ENCODE peak calls at places on chromosomes 11 and 22, in seven cellular contexts. U, V, E, W, Q, B and G are unnamed samples. For H3K4me1, the result is how much of the 10 kb centered on the place peaks cover.

GRCh38 chr11:86041975-86042378 is 26.9 kb downstream of the PICALM start:
- DNase-seq in U (peak), V (peak), E (peak), W (peak), Q (peak), B (no peak), G (no peak)

GRCh38 chr11:77140231-77140959 is 12.3 kb downstream of the MYO7A start:
- DNase-seq in U (peak), V (no peak), E (no peak), W (peak), Q (peak), B (peak), G (no peak)

GRCh38 chr22:45552580-45553332 is 50.1 kb downstream of the FBLN1 start:
- DNase-seq in U (no peak), V (peak), E (no peak), W (peak), Q (peak), B (peak), G (peak)

GRCh38 chr11:130561441-130561881 is 113.0 kb downstream of the ADAMTS15 start:
- DNase-seq in U (no peak), V (no peak), E (no peak), W (no peak), Q (peak), B (no peak), G (no peak)

GRCh38 chr11:9687736-9688494 is 24.0 kb downstream of the SWAP70 start:
- DNase-seq in U (no peak), V (no peak), E (no peak), W (no peak), Q (peak), B (no peak), G (no peak)

GRCh38 chr11:92225206-92225562 is 566 bp downstream of the FAT3 start:
- DNase-seq in U (no peak), V (no peak), E (peak), W (no peak), Q (no peak), B (no peak), G (peak)

GRCh38 chr11:127058524-127058923 is 58.0 kb upstream of the KIRREL3 start:
- DNase-seq in U (no peak), V (no peak), E (no peak), W (no peak), Q (no peak), B (no peak), G (no peak)

GRCh38 chr11:46330154-46330886 is 16.9 kb upstream of the DGKZ start:
- DNase-seq in U (peak), V (no peak), E (no peak), W (no peak), Q (no peak), B (no peak), G (no peak)

GRCh38 chr11:112227002-112227401 is 774 bp downstream of the PTS start:
- DNase-seq in U (no peak), V (no peak), E (no peak), W (no peak), Q (peak), B (no peak), G (no peak)

GRCh38 chr11:47215366-47215925 is 672 bp downstream of the DDB2 start:
- DNase-seq in U (no peak), V (no peak), E (no peak), W (no peak), Q (peak), B (no peak), G (no peak)

GRCh38 chr11:10679644-10680043 is 13.9 kb downstream of the IRAG1 start:
- DNase-seq in U (no peak), V (no peak), E (no peak), W (no peak), Q (no peak), B (no peak), G (no peak)

GRCh38 chr11:59555601-59556114 is 44.3 kb downstream of the OR4D9 start:
- DNase-seq in U (no peak), V (no peak), E (no peak), W (no peak), Q (no peak), B (no peak), G (no peak)

GRCh38 chr11:59557940-59558643 is 46.8 kb downstream of the OR4D9 start:
- DNase-seq in U (no peak), V (no peak), E (no peak), W (no peak), Q (no peak), B (no peak), G (no peak)

GRCh38 chr11:59559886-59560285 is 48.5 kb downstream of the OR4D9 start:
- DNase-seq in U (no peak), V (no peak), E (no peak), W (no peak), Q (no peak), B (no peak), G (no peak)

GRCh38 chr11:59556115-59556882 is 45.0 kb downstream of the OR4D9 start:
- DNase-seq in U (peak), V (no peak), E (peak), W (peak), Q (peak), B (peak), G (no peak)

GRCh38 chr11:59556883-59557205 is 45.5 kb downstream of the OR4D9 start:
- DNase-seq in U (no peak), V (no peak), E (no peak), W (no peak), Q (peak), B (no peak), G (no peak)
- H3K4me3 ChIP-seq in U (no peak), V (no peak), E (peak), W (peak), Q (peak), B (peak), G (no peak)

DNA sequence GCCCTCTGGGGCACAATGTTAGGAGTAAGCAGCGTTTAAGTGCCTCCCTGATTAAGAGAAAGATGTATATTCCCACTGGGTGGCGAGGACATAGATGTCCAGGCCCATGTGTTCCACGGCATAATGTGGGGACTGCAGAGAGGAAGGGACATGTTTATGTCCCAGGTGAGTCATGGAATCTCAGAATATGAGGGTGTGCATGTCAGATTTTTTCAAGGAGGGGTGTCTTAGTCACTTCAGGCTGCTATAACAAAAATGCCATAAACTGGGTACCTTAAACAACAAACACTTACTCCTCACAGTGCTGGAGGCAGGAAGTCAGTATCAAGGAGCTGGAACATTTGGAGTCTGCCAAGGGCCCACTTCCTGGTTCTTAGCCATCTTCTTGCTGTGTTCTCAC is 55.1 kb downstream of the BCR start:
- DNase-seq in U (no peak), V (no peak), E (no peak), W (no peak), Q (no peak), B (no peak), G (no peak)
- H3K4me1 ChIP-seq in U (under half), V (under half), E (under half), W (under half), Q (under half), B (half or more), G (half or more)

GRCh38 chr22:41237707-41238569 is 2.8 kb downstream of the CHADL start:
- DNase-seq in U (peak), V (peak), E (peak), W (peak), Q (peak), B (peak), G (peak)
- H3K4me3 ChIP-seq in U (no peak), V (peak), E (peak), W (peak), Q (peak), B (peak), G (peak)

GRCh38 chr22:32839776-32840571 is 38.5 kb downstream of the TIMP3 start:
- DNase-seq in U (no peak), V (no peak), E (no peak), W (peak), Q (peak), B (peak), G (no peak)

GRCh38 chr22:32843300-32843699 is 41.8 kb downstream of the TIMP3 start:
- DNase-seq in U (no peak), V (no peak), E (no peak), W (no peak), Q (no peak), B (no peak), G (no peak)

GRCh38 chr22:32842486-32842885 is 41.0 kb downstream of the TIMP3 start:
- DNase-seq in U (no peak), V (no peak), E (no peak), W (no peak), Q (no peak), B (no peak), G (no peak)

GRCh38 chr22:32844251-32844650 is 42.7 kb downstream of the TIMP3 start:
- DNase-seq in U (no peak), V (no peak), E (no peak), W (no peak), Q (no peak), B (no peak), G (no peak)

GRCh38 chr22:32841175-32841574 is 39.7 kb downstream of the TIMP3 start:
- DNase-seq in U (no peak), V (no peak), E (no peak), W (no peak), Q (no peak), B (no peak), G (no peak)
- H3K4me1 ChIP-seq in U (under half), V (under half), E (under half), W (half or more), Q (under half), B (half or more), G (under half)

GRCh38 chr22:50527921-50528681 is 1.7 kb downstream of the TYMP start:
- DNase-seq in U (no peak), V (no peak), E (no peak), W (no peak), Q (no peak), B (no peak), G (peak)

GRCh38 chr22:50529416-50530279 is at the start of gene TYMP:
- DNase-seq in U (no peak), V (peak), E (no peak), W (peak), Q (peak), B (peak), G (peak)

GRCh38 chr22:50530280-50530856 is 556 bp upstream of the TYMP start:
- DNase-seq in U (no peak), V (peak), E (no peak), W (peak), Q (peak), B (peak), G (peak)

GRCh38 chr22:50526849-50527801 is 1.7 kb upstream of the SCO2 start:
- DNase-seq in U (peak), V (peak), E (no peak), W (peak), Q (no peak), B (peak), G (peak)

GRCh38 chr22:50528682-50529415 is 963 bp downstream of the TYMP start:
- DNase-seq in U (no peak), V (peak), E (no peak), W (no peak), Q (no peak), B (no peak), G (peak)
- H3K4me3 ChIP-seq in U (no peak), V (peak), E (no peak), W (peak), Q (peak), B (peak), G (peak)

GRCh38 chr11:33021937-33022336 is 6.3 kb downstream of the DEPDC7 start:
- DNase-seq in U (no peak), V (no peak), E (no peak), W (no peak), Q (no peak), B (no peak), G (no peak)
- H3K4me1 ChIP-seq in U (under half), V (under half), E (under half), W (under half), Q (under half), B (under half), G (under half)

GRCh38 chr11:110091995-110092576 is 1.1 kb upstream of the ZC3H12C start:
- DNase-seq in U (no peak), V (no peak), E (no peak), W (no peak), Q (peak), B (no peak), G (no peak)
- H3K4me3 ChIP-seq in U (no peak), V (peak), E (peak), W (peak), Q (peak), B (peak), G (peak)

GRCh38 chr11:12725863-12726666 is 51.8 kb downstream of the TEAD1 start:
- DNase-seq in U (no peak), V (no peak), E (no peak), W (no peak), Q (peak), B (no peak), G (no peak)

GRCh38 chr11:12723410-12724297 is 49.4 kb downstream of the TEAD1 start:
- DNase-seq in U (no peak), V (peak), E (no peak), W (no peak), Q (no peak), B (no peak), G (no peak)

GRCh38 chr11:12725047-12725862 is 51.0 kb downstream of the TEAD1 start:
- DNase-seq in U (no peak), V (no peak), E (no peak), W (no peak), Q (no peak), B (no peak), G (no peak)

GRCh38 chr11:12721816-12722604 is 47.8 kb downstream of the TEAD1 start:
- DNase-seq in U (no peak), V (no peak), E (no peak), W (no peak), Q (no peak), B (no peak), G (no peak)

DNA sequence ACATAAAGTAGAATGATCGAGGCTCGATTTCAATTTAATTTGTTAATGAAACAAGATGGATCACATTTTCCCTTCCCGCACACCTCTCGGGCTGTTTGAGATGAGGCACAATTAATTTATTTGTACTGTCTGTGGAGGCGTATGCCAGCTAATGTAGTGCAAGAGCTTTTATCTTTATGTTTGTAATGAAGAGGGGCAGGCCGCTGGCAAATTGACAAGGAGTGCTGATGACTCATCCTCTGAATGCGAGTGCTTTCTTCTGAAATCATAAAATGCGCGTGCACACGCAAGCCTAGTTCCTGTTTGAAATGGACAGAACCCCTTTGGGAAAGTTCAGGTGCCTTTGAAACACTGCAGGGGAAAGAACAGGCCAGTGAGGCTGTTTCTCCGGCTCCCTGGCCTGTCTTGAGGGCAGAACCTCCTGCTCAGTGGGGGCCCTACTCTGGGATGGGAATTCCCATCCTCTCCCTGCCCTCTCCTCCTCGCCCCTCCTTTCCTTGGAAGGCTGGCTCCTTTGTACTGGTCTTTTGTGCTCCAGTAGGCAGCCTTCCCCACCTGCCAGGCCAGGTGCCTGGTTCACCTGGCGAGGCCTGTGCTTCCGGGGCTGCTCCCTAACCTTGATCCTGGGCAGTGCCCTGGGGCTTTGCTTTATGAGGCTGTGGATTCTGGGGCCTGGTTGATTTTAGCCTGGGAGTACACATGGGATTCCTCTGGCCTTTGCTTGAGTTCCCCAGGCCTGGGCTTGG is 50.3 kb downstream of the TEAD1 start:
- DNase-seq in U (no peak), V (peak), E (no peak), W (peak), Q (peak), B (peak), G (no peak)
- H3K4me1 ChIP-seq in U (under half), V (under half), E (under half), W (half or more), Q (half or more), B (half or more), G (under half)

DNA sequence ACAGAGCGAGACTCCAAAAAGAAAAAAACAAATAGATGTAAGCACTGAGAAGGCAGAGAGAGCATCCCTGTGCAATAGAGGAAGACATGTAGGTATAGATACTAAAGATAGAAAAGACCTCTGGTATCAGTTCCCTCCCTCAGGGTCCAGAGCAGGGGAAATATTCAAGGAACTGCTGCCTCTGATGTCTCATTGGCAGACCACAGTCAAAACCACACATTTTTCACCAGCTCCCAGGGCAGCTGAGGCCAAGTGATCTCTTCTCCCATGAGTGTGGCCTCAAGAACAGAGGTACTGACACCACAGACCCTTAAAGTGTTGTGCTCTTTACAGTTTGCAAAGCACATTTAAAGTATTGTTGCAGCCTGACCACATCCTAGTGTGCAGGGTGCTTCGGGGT is 288.5 kb downstream of the NTM start:
- DNase-seq in U (peak), V (no peak), E (no peak), W (no peak), Q (no peak), B (no peak), G (no peak)
- H3K4me3 ChIP-seq in U (no peak), V (no peak), E (no peak), W (no peak), Q (no peak), B (no peak), G (no peak)